ENCODE peak calls at places on chromosomes 12 and 14, in seven cellular contexts. X is type B pancreatic cell, Q is CD14-positive monocyte, Z is fibroblast of lung, E is lower lobe of right lung, L is AG04450, B is brain microvascular endothelial cell. V is an unnamed sample.

GRCh38 chr14:26132061-26132460 is 465.8 kb downstream of the NOVA1 start:
- DNase-seq in X (no peak), Q (no peak), Z (peak; percentile 2), E (no peak), L (no peak), B (peak; percentile 22), V (no peak)

GRCh38 chr14:69288956-69289705 is 29.2 kb downstream of the GALNT16 start:
- DNase-seq in X (peak; percentile 44), Q (no peak), Z (peak; percentile 14), E (no peak), L (no peak), B (no peak), V (no peak)

GRCh38 chr14:97185186-97185585 is 388.0 kb downstream of the VRK1 start:
- DNase-seq in X (no peak), Q (no peak), Z (peak; percentile 15), E (no peak), L (no peak), B (no peak), V (no peak)

GRCh38 chr12:97308576-97309198 is 153.9 kb upstream of the RMST start:
- DNase-seq in X (no peak), Q (no peak), Z (peak; percentile 54), E (no peak), L (peak; percentile 36), B (peak; percentile 31), V (no peak)

GRCh38 chr12:81668475-81668874 is 90.7 kb downstream of the PPFIA2 start:
- DNase-seq in X (no peak), Q (no peak), Z (peak; percentile 100), E (no peak), L (no peak), B (peak; percentile 96), V (no peak)

GRCh38 chr14:65478596-65478995 is 66.1 kb downstream of the FUT8 start:
- DNase-seq in X (no peak), Q (no peak), Z (peak; percentile 92), E (no peak), L (no peak), B (peak; percentile 56), V (no peak)

GRCh38 chr12:58939399-58940100 is 19.2 kb upstream of the LRIG3 start:
- DNase-seq in X (no peak), Q (no peak), Z (no peak), E (no peak), L (no peak), B (no peak), V (no peak)

GRCh38 chr14:76929927-76930326 is 98.6 kb downstream of the IRF2BPL start:
- DNase-seq in X (no peak), Q (peak; percentile 68), Z (no peak), E (no peak), L (no peak), B (no peak), V (no peak)

GRCh38 chr12:96190403-96191170 is 3.6 kb upstream of the ELK3 start:
- DNase-seq in X (no peak), Q (no peak), Z (peak; percentile 63), E (no peak), L (no peak), B (no peak), V (no peak)

GRCh38 chr12:124992874-124993567 is 424 bp upstream of the BRI3BP start:
- DNase-seq in X (peak; percentile 78), Q (no peak), Z (peak; percentile 49), E (peak; percentile 65), L (no peak), B (peak; percentile 6), V (peak; percentile 75)

GRCh38 chr14:58633831-58634230 is 3.9 kb upstream of the DACT1 start:
- DNase-seq in X (no peak), Q (no peak), Z (peak; percentile 82), E (no peak), L (no peak), B (no peak), V (no peak)

GRCh38 chr12:75390156-75390898 is 562 bp upstream of the GLIPR1L2 start:
- DNase-seq in X (no peak), Q (no peak), Z (no peak), E (no peak), L (no peak), B (no peak), V (no peak)

GRCh38 chr14:92553456-92553855 is 39.9 kb downstream of the RIN3 start:
- DNase-seq in X (no peak), Q (no peak), Z (peak; percentile 78), E (no peak), L (no peak), B (peak; percentile 67), V (no peak)

GRCh38 chr14:78228702-78229327 is 58.6 kb downstream of the NRXN3 start:
- DNase-seq in X (no peak), Q (no peak), Z (no peak), E (no peak), L (no peak), B (no peak), V (no peak)

GRCh38 chr14:75752907-75753594 is 92.0 kb downstream of the TTLL5 start:
- DNase-seq in X (no peak), Q (no peak), Z (peak; percentile 45), E (no peak), L (no peak), B (no peak), V (no peak)

GRCh38 chr12:86710110-86710509 is 453.9 kb upstream of the MGAT4C start:
- DNase-seq in X (no peak), Q (no peak), Z (peak; percentile 45), E (no peak), L (no peak), B (no peak), V (no peak)

GRCh38 chr12:117214797-117215196 is 24.5 kb upstream of the FBXO21 start:
- DNase-seq in X (no peak), Q (no peak), Z (no peak), E (no peak), L (no peak), B (no peak), V (no peak)

GRCh38 chr14:105902131-105902898 is 375.9 kb downstream of the TMEM121 start:
- DNase-seq in X (no peak), Q (no peak), Z (no peak), E (no peak), L (no peak), B (no peak), V (no peak)

GRCh38 chr12:88084210-88084609 is 55.0 kb upstream of the C12orf50 start:
- DNase-seq in X (no peak), Q (no peak), Z (no peak), E (no peak), L (no peak), B (no peak), V (no peak)

GRCh38 chr12:4187916-4188315 is 85.6 kb upstream of the CCND2 start:
- DNase-seq in X (no peak), Q (no peak), Z (no peak), E (no peak), L (no peak), B (no peak), V (no peak)

GRCh38 chr12:29380536-29381523 is at the start of gene ERGIC2:
- DNase-seq in X (peak; percentile 91), Q (peak; percentile 90), Z (peak; percentile 98), E (peak; percentile 91), L (peak; percentile 97), B (peak; percentile 98), V (peak; percentile 86)

GRCh38 chr14:82855912-82856381 is 1322.3 kb upstream of the SEL1L start:
- DNase-seq in X (no peak), Q (no peak), Z (peak; percentile 52), E (no peak), L (no peak), B (no peak), V (no peak)

GRCh38 chr14:92914087-92914656 is 8.8 kb upstream of the CHGA start:
- DNase-seq in X (no peak), Q (no peak), Z (peak; percentile 10), E (no peak), L (no peak), B (no peak), V (peak; percentile 65)

GRCh38 chr14:85532981-85533820 is 3.3 kb downstream of the FLRT2 start:
- DNase-seq in X (peak; percentile 77), Q (no peak), Z (peak; percentile 85), E (peak; percentile 43), L (no peak), B (peak; percentile 77), V (peak; percentile 10)

GRCh38 chr14:26966942-26967341 is 369.1 kb upstream of the NOVA1 start:
- DNase-seq in X (no peak), Q (no peak), Z (peak; percentile 32), E (no peak), L (no peak), B (no peak), V (no peak)

GRCh38 chr12:52543985-52544888 is 8.7 kb downstream of the KRT71 start:
- DNase-seq in X (no peak), Q (no peak), Z (peak; percentile 11), E (no peak), L (no peak), B (no peak), V (no peak)

GRCh38 chr12:48197549-48197966 is 5.5 kb downstream of the OR10AD1 start:
- DNase-seq in X (no peak), Q (no peak), Z (no peak), E (no peak), L (no peak), B (peak; percentile 51), V (peak; percentile 57)

GRCh38 chr14:53470351-53471043 is 317.4 kb upstream of the DDHD1 start:
- DNase-seq in X (no peak), Q (no peak), Z (peak; percentile 63), E (no peak), L (peak; percentile 48), B (no peak), V (no peak)
- TF ChIP-seq CTCF in X (no peak), Q (no peak), Z (no peak), E (no peak), L (no peak), B (no peak), V (no peak)

DNA sequence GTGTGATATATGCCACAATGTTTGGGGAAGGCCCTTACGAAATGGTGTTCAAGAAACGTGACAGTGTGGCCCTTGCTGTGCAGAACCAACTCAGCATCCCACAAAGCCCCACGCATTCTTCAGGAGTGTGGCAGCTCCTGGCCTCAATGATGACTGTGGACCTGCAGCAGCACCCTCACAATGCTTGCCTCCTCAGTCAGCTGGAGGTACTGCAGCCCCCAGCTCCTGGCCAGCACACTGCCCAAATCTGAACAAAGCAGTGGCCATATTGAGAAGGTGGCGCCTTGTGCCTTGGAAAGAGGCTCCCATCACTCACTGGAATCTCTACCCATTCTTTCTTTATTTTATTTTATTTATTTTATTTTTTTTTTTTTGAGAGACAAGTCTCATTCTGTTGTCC is 10.4 kb downstream of the POLE2 start:
- DNase-seq in X (no peak), Q (no peak), Z (no peak), E (no peak), L (no peak), B (no peak), V (no peak)
- TF ChIP-seq CTCF in X (peak; percentile 48), Q (no peak), Z (peak; percentile 18), E (no peak), L (peak; percentile 27), B (peak; percentile 38), V (no peak)

GRCh38 chr12:68106160-68106559 is 53.4 kb downstream of the IFNG start:
- DNase-seq in X (no peak), Q (no peak), Z (peak; percentile 90), E (no peak), L (no peak), B (peak; percentile 24), V (no peak)
- TF ChIP-seq CTCF in X (no peak), Q (no peak), Z (no peak), E (no peak), L (no peak), B (no peak), V (no peak)

DNA sequence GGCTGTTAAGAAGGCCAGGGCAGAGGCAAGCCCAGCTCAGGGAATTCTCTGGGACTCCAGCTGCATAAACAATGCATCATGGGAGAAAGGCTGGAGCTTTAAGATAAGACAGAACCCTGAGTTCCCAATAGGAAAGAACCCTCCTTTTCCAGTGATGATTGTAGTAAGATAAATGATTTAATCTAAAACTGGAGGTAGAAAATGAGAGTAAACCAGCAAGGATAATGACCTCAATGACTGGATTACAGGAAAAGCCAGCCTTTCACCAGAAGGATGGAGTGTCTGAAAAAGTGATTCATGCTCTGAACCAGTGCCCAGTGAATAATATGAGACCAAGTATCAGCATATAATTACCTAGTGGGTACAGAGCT is 45.9 kb downstream of the ITPR2 start:
- DNase-seq in X (no peak), Q (no peak), Z (peak; percentile 94), E (no peak), L (no peak), B (peak; percentile 71), V (no peak)
- TF ChIP-seq CTCF in X (no peak), Q (no peak), Z (no peak), E (no peak), L (no peak), B (no peak), V (no peak)

V was measured in GM13976.